ENCODE peak calls at places on chromosomes 1 and 21, in eight cellular contexts. One of them, this sample, is unnamed.

GRCh38 chr1:221840511-221841243 is 98.8 kb upstream of the DUSP10 start:
- DNase-seq in NCI-H1092: no peak
- DNase-seq in activated CD8-positive, alpha-beta memory T cell treated with anti-CD3 and anti-CD28 coated beads, Interleukin-2, amount 50 U/mL, for 48 hours: no peak
- DNase-seq in ELR: no peak
- DNase-seq in stimulated activated CD4-positive, alpha-beta T cell treated with anti-CD3 and anti-CD28 coated beads, Interleukin-4, amount 100 ng/mL, for 48 hours: no peak
- DNase-seq in cardiac muscle cell: peak
- DNase-seq in T1000: no peak
- DNase-seq in RPMI7951: no peak
- DNase-seq in this sample: no peak

GRCh38 chr1:217106231-217106630 is 383.0 kb upstream of the ESRRG start:
- DNase-seq in stimulated activated CD4-positive, alpha-beta T cell treated with anti-CD3 and anti-CD28 coated beads, Interleukin-4, amount 100 ng/mL, for 48 hours: no peak
- DNase-seq in ELR: peak
- DNase-seq in activated CD8-positive, alpha-beta memory T cell treated with anti-CD3 and anti-CD28 coated beads, Interleukin-2, amount 50 U/mL, for 48 hours: no peak
- DNase-seq in T1000: no peak
- DNase-seq in NCI-H1092: no peak
- DNase-seq in cardiac muscle cell: no peak
- DNase-seq in RPMI7951: no peak
- DNase-seq in this sample: no peak

GRCh38 chr1:157091668-157092273 is 7.8 kb downstream of the ETV3L start:
- DNase-seq in stimulated activated CD4-positive, alpha-beta T cell treated with anti-CD3 and anti-CD28 coated beads, Interleukin-4, amount 100 ng/mL, for 48 hours: no peak
- DNase-seq in T1000: no peak
- DNase-seq in ELR: no peak
- DNase-seq in cardiac muscle cell: no peak
- DNase-seq in activated CD8-positive, alpha-beta memory T cell treated with anti-CD3 and anti-CD28 coated beads, Interleukin-2, amount 50 U/mL, for 48 hours: peak
- DNase-seq in RPMI7951: no peak
- DNase-seq in NCI-H1092: no peak
- DNase-seq in this sample: no peak

GRCh38 chr1:26015358-26015757 is 6.2 kb upstream of the EXTL1 start:
- DNase-seq in T1000: no peak
- DNase-seq in activated CD8-positive, alpha-beta memory T cell treated with anti-CD3 and anti-CD28 coated beads, Interleukin-2, amount 50 U/mL, for 48 hours: no peak
- DNase-seq in cardiac muscle cell: peak
- DNase-seq in RPMI7951: peak
- DNase-seq in stimulated activated CD4-positive, alpha-beta T cell treated with anti-CD3 and anti-CD28 coated beads, Interleukin-4, amount 100 ng/mL, for 48 hours: no peak
- DNase-seq in ELR: no peak
- DNase-seq in NCI-H1092: no peak
- DNase-seq in this sample: no peak

GRCh38 chr1:77438239-77438913 is 156.6 kb downstream of the AK5 start:
- DNase-seq in NCI-H1092: no peak
- DNase-seq in activated CD8-positive, alpha-beta memory T cell treated with anti-CD3 and anti-CD28 coated beads, Interleukin-2, amount 50 U/mL, for 48 hours: no peak
- DNase-seq in RPMI7951: peak
- DNase-seq in stimulated activated CD4-positive, alpha-beta T cell treated with anti-CD3 and anti-CD28 coated beads, Interleukin-4, amount 100 ng/mL, for 48 hours: no peak
- DNase-seq in T1000: no peak
- DNase-seq in ELR: peak
- DNase-seq in cardiac muscle cell: peak
- DNase-seq in this sample: no peak

GRCh38 chr1:245166471-245166885 is 11.7 kb downstream of the KIF26B start:
- DNase-seq in RPMI7951: peak
- DNase-seq in T1000: no peak
- DNase-seq in ELR: no peak
- DNase-seq in NCI-H1092: no peak
- DNase-seq in activated CD8-positive, alpha-beta memory T cell treated with anti-CD3 and anti-CD28 coated beads, Interleukin-2, amount 50 U/mL, for 48 hours: no peak
- DNase-seq in stimulated activated CD4-positive, alpha-beta T cell treated with anti-CD3 and anti-CD28 coated beads, Interleukin-4, amount 100 ng/mL, for 48 hours: no peak
- DNase-seq in cardiac muscle cell: peak
- DNase-seq in this sample: no peak

GRCh38 chr21:35616090-35616489 is 444.2 kb downstream of the SETD4 start:
- DNase-seq in NCI-H1092: no peak
- DNase-seq in RPMI7951: peak
- DNase-seq in cardiac muscle cell: peak
- DNase-seq in ELR: peak
- DNase-seq in T1000: no peak
- DNase-seq in activated CD8-positive, alpha-beta memory T cell treated with anti-CD3 and anti-CD28 coated beads, Interleukin-2, amount 50 U/mL, for 48 hours: no peak
- DNase-seq in stimulated activated CD4-positive, alpha-beta T cell treated with anti-CD3 and anti-CD28 coated beads, Interleukin-4, amount 100 ng/mL, for 48 hours: no peak
- DNase-seq in this sample: no peak

GRCh38 chr1:3564921-3565831 is 46.1 kb downstream of the MEGF6 start:
- DNase-seq in ELR: peak
- DNase-seq in T1000: no peak
- DNase-seq in activated CD8-positive, alpha-beta memory T cell treated with anti-CD3 and anti-CD28 coated beads, Interleukin-2, amount 50 U/mL, for 48 hours: peak
- DNase-seq in RPMI7951: no peak
- DNase-seq in stimulated activated CD4-positive, alpha-beta T cell treated with anti-CD3 and anti-CD28 coated beads, Interleukin-4, amount 100 ng/mL, for 48 hours: peak
- DNase-seq in cardiac muscle cell: peak
- DNase-seq in NCI-H1092: no peak
- DNase-seq in this sample: no peak

GRCh38 chr1:21706151-21706835 is 37.1 kb upstream of the RAP1GAP start:
- DNase-seq in RPMI7951: peak
- DNase-seq in NCI-H1092: no peak
- DNase-seq in ELR: no peak
- DNase-seq in stimulated activated CD4-positive, alpha-beta T cell treated with anti-CD3 and anti-CD28 coated beads, Interleukin-4, amount 100 ng/mL, for 48 hours: no peak
- DNase-seq in cardiac muscle cell: peak
- DNase-seq in T1000: no peak
- DNase-seq in activated CD8-positive, alpha-beta memory T cell treated with anti-CD3 and anti-CD28 coated beads, Interleukin-2, amount 50 U/mL, for 48 hours: no peak
- DNase-seq in this sample: no peak

GRCh38 chr1:26784886-26785285 is 2.9 kb upstream of the PIGV start:
- DNase-seq in activated CD8-positive, alpha-beta memory T cell treated with anti-CD3 and anti-CD28 coated beads, Interleukin-2, amount 50 U/mL, for 48 hours: no peak
- DNase-seq in stimulated activated CD4-positive, alpha-beta T cell treated with anti-CD3 and anti-CD28 coated beads, Interleukin-4, amount 100 ng/mL, for 48 hours: no peak
- DNase-seq in RPMI7951: no peak
- DNase-seq in ELR: no peak
- DNase-seq in cardiac muscle cell: no peak
- DNase-seq in NCI-H1092: no peak
- DNase-seq in T1000: no peak
- DNase-seq in this sample: no peak

GRCh38 chr1:226687476-226687875 is 51.6 kb downstream of the ITPKB start:
- DNase-seq in ELR: no peak
- DNase-seq in activated CD8-positive, alpha-beta memory T cell treated with anti-CD3 and anti-CD28 coated beads, Interleukin-2, amount 50 U/mL, for 48 hours: no peak
- DNase-seq in NCI-H1092: no peak
- DNase-seq in cardiac muscle cell: no peak
- DNase-seq in T1000: no peak
- DNase-seq in RPMI7951: no peak
- DNase-seq in stimulated activated CD4-positive, alpha-beta T cell treated with anti-CD3 and anti-CD28 coated beads, Interleukin-4, amount 100 ng/mL, for 48 hours: no peak
- DNase-seq in this sample: peak

GRCh38 chr1:10646347-10646861 is 150.0 kb downstream of the CASZ1 start:
- DNase-seq in ELR: peak
- DNase-seq in RPMI7951: peak
- DNase-seq in cardiac muscle cell: peak
- DNase-seq in T1000: no peak
- DNase-seq in activated CD8-positive, alpha-beta memory T cell treated with anti-CD3 and anti-CD28 coated beads, Interleukin-2, amount 50 U/mL, for 48 hours: no peak
- DNase-seq in NCI-H1092: no peak
- DNase-seq in stimulated activated CD4-positive, alpha-beta T cell treated with anti-CD3 and anti-CD28 coated beads, Interleukin-4, amount 100 ng/mL, for 48 hours: no peak
- DNase-seq in this sample: no peak

GRCh38 chr1:223001653-223002634 is 141.1 kb downstream of the TLR5 start:
- DNase-seq in activated CD8-positive, alpha-beta memory T cell treated with anti-CD3 and anti-CD28 coated beads, Interleukin-2, amount 50 U/mL, for 48 hours: no peak
- DNase-seq in stimulated activated CD4-positive, alpha-beta T cell treated with anti-CD3 and anti-CD28 coated beads, Interleukin-4, amount 100 ng/mL, for 48 hours: no peak
- DNase-seq in ELR: peak
- DNase-seq in NCI-H1092: no peak
- DNase-seq in T1000: no peak
- DNase-seq in cardiac muscle cell: no peak
- DNase-seq in RPMI7951: peak
- DNase-seq in this sample: no peak

GRCh38 chr1:225842074-225842473 is 32.1 kb downstream of the EPHX1 start:
- DNase-seq in cardiac muscle cell: no peak
- DNase-seq in activated CD8-positive, alpha-beta memory T cell treated with anti-CD3 and anti-CD28 coated beads, Interleukin-2, amount 50 U/mL, for 48 hours: no peak
- DNase-seq in T1000: no peak
- DNase-seq in stimulated activated CD4-positive, alpha-beta T cell treated with anti-CD3 and anti-CD28 coated beads, Interleukin-4, amount 100 ng/mL, for 48 hours: no peak
- DNase-seq in ELR: no peak
- DNase-seq in NCI-H1092: no peak
- DNase-seq in RPMI7951: no peak
- DNase-seq in this sample: no peak

GRCh38 chr1:213564215-213564659 is 423.5 kb upstream of the PROX1 start:
- DNase-seq in RPMI7951: peak
- DNase-seq in activated CD8-positive, alpha-beta memory T cell treated with anti-CD3 and anti-CD28 coated beads, Interleukin-2, amount 50 U/mL, for 48 hours: no peak
- DNase-seq in T1000: no peak
- DNase-seq in cardiac muscle cell: no peak
- DNase-seq in stimulated activated CD4-positive, alpha-beta T cell treated with anti-CD3 and anti-CD28 coated beads, Interleukin-4, amount 100 ng/mL, for 48 hours: no peak
- DNase-seq in NCI-H1092: no peak
- DNase-seq in ELR: peak
- DNase-seq in this sample: no peak